ENCODE peak calls at places on chromosomes 13 and 19, in six cellular contexts. Y, J, G, N, L and T are unnamed samples.

GRCh38 chr19:35041548-35042055 is at the start of gene HPN:
- DNase-seq in Y (peak), L (no peak), N (no peak), J (no peak), G (no peak), T (no peak)

GRCh38 chr19:17468302-17469091 is 1.8 kb upstream of the SLC27A1 start:
- DNase-seq in Y (peak), J (no peak), G (no peak), L (no peak), N (peak), T (no peak)

GRCh38 chr13:44575741-44576395 is at the start of gene TSC22D1:
- DNase-seq in Y (peak), L (peak), N (peak), G (peak), J (no peak), T (peak)

GRCh38 chr13:74061939-74062595 is 72.1 kb downstream of the KLF12 start:
- DNase-seq in J (no peak), L (no peak), N (no peak), Y (no peak), G (no peak), T (no peak)

GRCh38 chr19:10219678-10220077 is 11.5 kb downstream of the S1PR2 start:
- DNase-seq in G (peak), Y (no peak), J (peak), N (no peak), L (no peak), T (no peak)

GRCh38 chr19:39568604-39569003 is 28.6 kb upstream of the EID2 start:
- DNase-seq in N (no peak), G (peak), J (no peak), L (no peak), Y (no peak), T (no peak)

GRCh38 chr13:97295279-97296182 is 73.4 kb downstream of the MBNL2 start:
- DNase-seq in L (no peak), G (peak), N (no peak), J (no peak), Y (no peak), T (peak)

GRCh38 chr13:100513987-100514670 is 74.5 kb downstream of the GGACT start:
- DNase-seq in N (no peak), J (no peak), L (no peak), Y (no peak), G (peak), T (no peak)

GRCh38 chr13:33186851-33187250 is 98.7 kb downstream of the STARD13 start:
- DNase-seq in Y (no peak), J (no peak), L (no peak), N (no peak), G (peak), T (peak)

GRCh38 chr13:30159446-30159839 is 147.9 kb downstream of the KATNAL1 start:
- DNase-seq in L (peak), G (peak), Y (no peak), J (no peak), N (no peak), T (peak)

GRCh38 chr13:32917504-32917903 is 98.7 kb upstream of the KL start:
- DNase-seq in G (peak), J (no peak), N (no peak), Y (no peak), L (no peak), T (no peak)

GRCh38 chr13:24050292-24050711 is 110.2 kb upstream of the SPATA13 start:
- DNase-seq in G (peak), L (no peak), N (peak), Y (no peak), J (no peak), T (no peak)

GRCh38 chr19:51007488-51007887 is 6.1 kb upstream of the KLK8 start:
- DNase-seq in J (no peak), Y (no peak), N (no peak), G (no peak), L (no peak), T (no peak)

GRCh38 chr13:24208314-24208713 is 47.8 kb downstream of the SPATA13 start:
- DNase-seq in J (no peak), N (no peak), G (peak), Y (no peak), L (no peak), T (peak)

GRCh38 chr19:56866563-56866962 is 26.0 kb upstream of the PEG3 start:
- DNase-seq in J (peak), L (no peak), N (no peak), Y (no peak), G (no peak), T (no peak)

GRCh38 chr13:75359266-75359665 is 122.7 kb downstream of the TBC1D4 start:
- DNase-seq in N (no peak), J (peak), G (peak), L (no peak), Y (no peak), T (peak)

GRCh38 chr19:661427-662196 is 1.4 kb downstream of the RNF126 start:
- DNase-seq in G (no peak), Y (no peak), J (no peak), L (peak), N (no peak), T (peak)

GRCh38 chr13:87003265-87003664 is 667.9 kb upstream of the SLITRK5 start:
- DNase-seq in J (no peak), N (no peak), Y (no peak), G (no peak), L (no peak), T (no peak)

GRCh38 chr13:100646030-100646673 is 28.4 kb downstream of the TMTC4 start:
- DNase-seq in L (no peak), Y (no peak), J (no peak), N (peak), G (peak), T (peak)

GRCh38 chr13:110226051-110226562 is 80.8 kb downstream of the COL4A1 start:
- DNase-seq in Y (no peak), N (no peak), G (no peak), L (no peak), J (no peak), T (no peak)

GRCh38 chr19:2016041-2016807 is 710 bp upstream of the BTBD2 start:
- DNase-seq in Y (peak), L (no peak), J (no peak), N (peak), G (peak), T (peak)